ENCODE peak calls at places on chromosomes 1 and 21, in seven cellular contexts. D is GM23248; T is IMR-90; S is pancreas; C is CD8-positive, alpha-beta memory T cell; Y is PC-3; B is CD8-positive, alpha-beta T cell. I is an unnamed sample. For H3K27me3, the result is how much of the 10 kb centered on the place peaks cover.

GRCh38 chr1:6358144-6358624 is 35.4 kb downstream of the ACOT7 start:
- DNase-seq in Y (no peak), T (no peak), C (no peak), B (no peak), S (no peak), D (peak), I (peak)

GRCh38 chr21:28230559-28230958 is 762.1 kb downstream of the LTN1 start:
- DNase-seq in C (no peak), Y (peak), T (peak), S (no peak), B (no peak), D (peak), I (no peak)

GRCh38 chr1:223462047-223462446 is 68.8 kb downstream of the CCDC185 start:
- DNase-seq in D (no peak), C (no peak), S (no peak), Y (no peak), T (no peak), B (no peak), I (no peak)

GRCh38 chr1:41500378-41500777 is 15.9 kb upstream of the EDN2 start:
- DNase-seq in Y (peak), S (peak), T (no peak), C (no peak), D (peak), B (no peak), I (no peak)

GRCh38 chr21:39193380-39193779 is 10.1 kb upstream of the PSMG1 start:
- DNase-seq in B (no peak), C (no peak), Y (no peak), S (no peak), T (no peak), D (no peak), I (no peak)

GRCh38 chr1:45375104-45376090 is 35.2 kb upstream of the MUTYH start:
- DNase-seq in Y (peak), D (peak), C (no peak), B (no peak), T (no peak), S (no peak), I (no peak)

GRCh38 chr1:162822391-162823200 is 32.1 kb downstream of the HSD17B7 start:
- DNase-seq in Y (peak), T (no peak), D (peak), S (no peak), B (no peak), C (no peak), I (peak)

GRCh38 chr1:2840036-2840809 is 38.7 kb upstream of the TTC34 start:
- DNase-seq in Y (no peak), D (no peak), C (peak), T (no peak), B (peak), S (no peak), I (no peak)

GRCh38 chr1:165431079-165431478 is 13.8 kb downstream of the RXRG start:
- DNase-seq in B (no peak), Y (no peak), T (no peak), S (no peak), D (no peak), C (no peak), I (no peak)

GRCh38 chr21:38486221-38486620 is 12.1 kb downstream of the ERG start:
- DNase-seq in Y (peak), C (no peak), B (no peak), T (peak), S (no peak), D (peak), I (no peak)

GRCh38 chr21:46121286-46122221 is 23.6 kb downstream of the COL6A2 start:
- DNase-seq in S (peak), B (no peak), T (no peak), C (peak), D (no peak), Y (no peak), I (peak)

GRCh38 chr1:12339861-12340557 is 110.2 kb downstream of the VPS13D start:
- DNase-seq in S (no peak), T (no peak), C (no peak), Y (no peak), D (no peak), B (no peak), I (no peak)

GRCh38 chr21:27269646-27270045 is 302.8 kb upstream of the ADAMTS5 start:
- DNase-seq in D (peak), B (no peak), S (no peak), C (no peak), Y (peak), T (peak), I (no peak)

GRCh38 chr1:11880911-11881748 is 22.4 kb upstream of the NPPB start:
- DNase-seq in D (no peak), S (no peak), C (no peak), Y (no peak), B (no peak), T (no peak), I (peak)

GRCh38 chr1:31936966-31937299 is 1.2 kb downstream of the PTP4A2 start:
- DNase-seq in Y (no peak), D (peak), B (no peak), S (no peak), T (no peak), C (no peak), I (no peak)

GRCh38 chr1:224157316-224157715 is 25.7 kb upstream of the DEGS1 start:
- DNase-seq in C (no peak), B (no peak), T (no peak), Y (no peak), S (no peak), D (no peak), I (no peak)

GRCh38 chr1:7995437-7995836 is 30.7 kb downstream of the ERRFI1 start:
- DNase-seq in C (no peak), Y (no peak), T (no peak), D (no peak), B (no peak), S (no peak), I (no peak)

GRCh38 chr1:58848818-58849411 is 65.1 kb upstream of the JUN start:
- DNase-seq in C (no peak), B (no peak), Y (peak), S (peak), D (peak), T (peak), I (peak)

GRCh38 chr1:203930343-203930742 is 68.9 kb downstream of the SNRPE start:
- DNase-seq in C (no peak), S (no peak), Y (no peak), B (no peak), D (no peak), T (peak), I (no peak)

GRCh38 chr1:1630191-1630964 is 1.6 kb upstream of the MMP23B start:
- DNase-seq in D (peak), C (peak), B (peak), Y (no peak), T (no peak), S (peak), I (peak)

GRCh38 chr1:55214903-55215193 is 316 bp downstream of the USP24 start:
- DNase-seq in Y (no peak), B (peak), T (peak), D (peak), C (no peak), S (peak), I (peak)

GRCh38 chr1:164308101-164308500 is 250.9 kb upstream of the PBX1 start:
- DNase-seq in Y (no peak), C (no peak), D (no peak), T (no peak), B (no peak), S (no peak), I (no peak)

GRCh38 chr1:2103266-2103900 is 53.2 kb downstream of the PRKCZ start:
- DNase-seq in T (no peak), S (no peak), B (no peak), C (no peak), D (no peak), Y (no peak), I (no peak)

GRCh38 chr1:203326830-203327683 is 21.7 kb downstream of the BTG2 start:
- DNase-seq in D (peak), S (peak), B (peak), Y (peak), C (peak), T (peak), I (peak)

GRCh38 chr21:16309250-16309971 is 579.6 kb downstream of the USP25 start:
- DNase-seq in C (no peak), S (no peak), D (no peak), Y (no peak), B (no peak), T (no peak), I (no peak)

GRCh38 chr21:43826623-43826974 is 37.2 kb downstream of the RRP1 start:
- DNase-seq in C (no peak), B (no peak), S (no peak), Y (no peak), T (no peak), D (no peak), I (no peak)

GRCh38 chr1:161287482-161288054 is 22.2 kb downstream of the MPZ start:
- DNase-seq in Y (no peak), S (no peak), T (no peak), B (no peak), D (no peak), C (no peak), I (no peak)

GRCh38 chr1:165845992-165846748 is 18.8 kb downstream of the UCK2 start:
- DNase-seq in Y (no peak), S (no peak), T (no peak), C (no peak), D (no peak), B (no peak), I (no peak)

GRCh38 chr1:163985700-163986099 is 573.3 kb upstream of the PBX1 start:
- DNase-seq in T (no peak), Y (no peak), B (no peak), C (no peak), D (no peak), S (no peak), I (no peak)

GRCh38 chr1:176566004-176566975 is 103.3 kb downstream of the PAPPA2 start:
- DNase-seq in S (no peak), T (no peak), C (no peak), Y (peak), B (no peak), D (peak), I (no peak)

GRCh38 chr1:119774746-119775495 is 6.2 kb upstream of the HMGCS2 start:
- DNase-seq in S (no peak), B (no peak), T (no peak), Y (no peak), C (no peak), D (no peak), I (no peak)

GRCh38 chr1:4046836-4047461 is 146.9 kb upstream of the C1orf174 start:
- DNase-seq in Y (no peak), D (no peak), C (no peak), B (no peak), S (no peak), T (no peak), I (peak)

DNA sequence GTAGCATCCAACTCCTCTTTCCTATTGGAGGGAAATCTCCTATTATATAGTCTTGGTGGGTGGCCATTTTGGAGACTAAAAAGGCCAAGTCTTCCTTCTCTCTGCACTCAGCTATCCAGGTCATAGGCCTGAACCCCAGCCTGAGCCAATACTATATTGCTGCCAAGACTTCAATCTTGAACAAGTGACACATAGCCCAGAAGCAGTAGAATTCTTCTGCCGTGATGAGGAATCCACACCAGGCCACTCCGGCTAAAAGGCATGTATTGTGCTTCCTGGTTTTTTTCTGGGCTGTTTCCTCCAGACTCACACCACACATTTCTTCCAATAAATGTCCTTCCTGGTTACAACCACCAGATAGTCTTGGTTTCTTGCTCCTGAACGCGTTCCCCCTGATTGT is 43.0 kb downstream of the ATF3 start:
- DNase-seq in Y (no peak), C (no peak), T (peak), D (peak), B (no peak), S (no peak), I (no peak)
- H3K27me3 ChIP-seq in Y (under half), C (under half), T (under half), D (under half), B (under half), S (under half), I (under half)

DNA sequence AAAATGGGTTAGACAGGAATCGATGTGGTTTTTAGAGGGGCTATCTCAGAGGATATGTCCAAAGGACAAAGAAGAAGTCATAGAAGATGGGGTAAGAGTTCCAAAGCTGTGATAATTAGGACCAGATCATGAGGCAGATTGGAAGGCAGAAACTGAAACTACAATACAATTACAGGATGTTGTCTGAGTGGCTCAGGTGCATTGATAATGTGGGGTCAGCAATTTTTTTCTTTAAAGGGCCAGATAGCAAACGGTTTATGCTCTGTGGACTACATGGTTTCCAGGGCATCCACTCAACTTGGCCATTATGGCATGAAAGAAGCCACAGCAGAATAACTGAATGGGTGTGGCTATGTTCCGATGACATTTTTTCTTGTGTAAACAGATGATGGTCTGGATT is 198.2 kb upstream of the ADGRL4 start:
- DNase-seq in C (no peak), T (no peak), D (no peak), B (no peak), S (no peak), Y (peak), I (no peak)
- H3K4me3 ChIP-seq in C (no peak), T (no peak), D (no peak), B (no peak), S (no peak), Y (no peak), I (no peak)

GRCh38 chr1:197917813-197918646 is 858 bp downstream of the LHX9 start:
- DNase-seq in T (no peak), C (no peak), D (peak), B (no peak), S (no peak), Y (no peak), I (peak)
- H3K27me3 ChIP-seq in T (half or more), C (half or more), D (half or more), B (half or more), S (half or more), Y (under half), I (half or more)

GRCh38 chr1:95888877-95889799 is 655.1 kb downstream of the RWDD3 start:
- DNase-seq in Y (no peak), B (no peak), D (no peak), C (no peak), S (no peak), T (no peak), I (no peak)
- H3K4me3 ChIP-seq in Y (no peak), B (no peak), D (no peak), C (no peak), S (no peak), T (no peak), I (no peak)

DNA sequence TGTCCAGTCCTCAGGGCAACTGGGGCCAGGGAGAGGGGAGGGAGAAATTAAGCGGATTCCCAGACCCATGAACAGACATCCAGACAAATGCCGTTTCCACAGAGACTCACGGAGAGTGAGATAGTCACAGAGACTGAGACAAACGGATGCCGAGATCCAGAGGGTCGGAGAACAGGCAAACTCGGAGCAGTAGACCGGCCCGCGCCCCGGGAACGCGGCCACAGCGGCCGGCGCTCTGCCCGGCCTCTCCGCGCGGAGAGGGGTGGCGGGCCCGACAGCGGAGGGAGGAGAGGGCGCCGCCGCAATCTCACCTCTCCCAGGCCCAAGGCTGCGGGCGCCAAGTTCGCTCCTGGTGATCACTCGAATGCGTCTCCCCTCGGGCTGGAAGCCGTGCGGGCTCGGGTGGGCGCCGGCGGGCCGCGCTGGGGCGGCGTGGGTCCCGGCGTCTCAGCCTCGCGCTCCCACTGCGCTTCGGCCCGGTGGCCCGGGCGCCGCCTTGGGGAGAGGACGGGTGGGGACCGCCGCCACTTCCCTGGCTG is 796 bp upstream of the FOXD2 start:
- DNase-seq in Y (peak), B (no peak), C (no peak), T (peak), D (peak), S (no peak), I (peak)
- H3K27me3 ChIP-seq in Y (under half), B (under half), C (under half), T (under half), D (under half), S (under half), I (half or more)

GRCh38 chr1:15410884-15411245 is 1.2 kb downstream of the EFHD2 start:
- DNase-seq in Y (no peak), T (no peak), C (no peak), D (no peak), S (no peak), B (no peak), I (peak)

GRCh38 chr1:15412843-15413242 is 3.2 kb downstream of the EFHD2 start:
- DNase-seq in S (peak), B (no peak), T (no peak), Y (no peak), D (no peak), C (no peak), I (peak)

GRCh38 chr1:15410223-15410883 is 665 bp downstream of the EFHD2 start:
- DNase-seq in B (no peak), S (peak), Y (no peak), T (no peak), D (peak), C (peak), I (peak)

GRCh38 chr1:15412488-15412800 is 2.8 kb downstream of the EFHD2 start:
- DNase-seq in B (no peak), S (no peak), C (no peak), T (no peak), Y (no peak), D (no peak), I (no peak)

GRCh38 chr1:15411593-15412487 is 2.2 kb downstream of the EFHD2 start:
- DNase-seq in C (peak), S (peak), Y (peak), D (peak), B (peak), T (peak), I (peak)
- H3K4me3 ChIP-seq in C (peak), S (no peak), Y (peak), D (peak), B (peak), T (peak), I (no peak)